ENCODE peak calls at places on chromosomes 6 and 20, in nine cellular contexts. H is A673, X is AG08396, E is astrocyte, C is AG08395, R is prostate gland, G is cardiac fibroblast, V is brain microvascular endothelial cell, Q is GM18507. O is an unnamed sample.

GRCh38 chr6:32685603-32686002 is 19.1 kb upstream of the HLA-DQB1 start:
- DNase-seq in H (no peak), X (no peak), E (peak), C (no peak), R (no peak), G (no peak), V (no peak), Q (peak), O (peak)

GRCh38 chr20:35134900-35135299 is 12.2 kb downstream of the EDEM2 start:
- DNase-seq in H (no peak), X (no peak), E (no peak), C (no peak), R (no peak), G (no peak), V (no peak), Q (no peak), O (no peak)

GRCh38 chr6:146598785-146599405 is at the start of gene ADGB:
- DNase-seq in H (peak), X (peak), E (peak), C (peak), R (no peak), G (peak), V (peak), Q (no peak), O (peak)

GRCh38 chr20:47141941-47142781 is 214.3 kb downstream of the ZMYND8 start:
- DNase-seq in H (no peak), X (no peak), E (no peak), C (no peak), R (no peak), G (peak), V (no peak), Q (no peak), O (no peak)

GRCh38 chr6:130526466-130526865 is 160.6 kb downstream of the TMEM200A start:
- DNase-seq in H (no peak), X (no peak), E (no peak), C (no peak), R (no peak), G (no peak), V (no peak), Q (no peak), O (no peak)

GRCh38 chr6:149896491-149896890 is 1.4 kb downstream of the RAET1E start:
- DNase-seq in H (peak), X (no peak), E (peak), C (no peak), R (peak), G (peak), V (peak), Q (no peak), O (peak)

GRCh38 chr6:144219056-144219685 is 66.0 kb upstream of the UTRN start:
- DNase-seq in H (peak), X (peak), E (peak), C (peak), R (no peak), G (peak), V (no peak), Q (peak), O (peak)

GRCh38 chr20:39990692-39991091 is 698.3 kb downstream of the MAFB start:
- DNase-seq in H (no peak), X (no peak), E (no peak), C (no peak), R (no peak), G (no peak), V (no peak), Q (no peak), O (no peak)

GRCh38 chr6:168105813-168106660 is 27.0 kb upstream of the FRMD1 start:
- DNase-seq in H (no peak), X (no peak), E (no peak), C (peak), R (no peak), G (no peak), V (no peak), Q (no peak), O (no peak)

GRCh38 chr6:86357877-86358276 is 579.5 kb upstream of the HTR1E start:
- DNase-seq in H (no peak), X (no peak), E (no peak), C (no peak), R (no peak), G (no peak), V (no peak), Q (no peak), O (no peak)

GRCh38 chr20:362271-363254 is 15.7 kb downstream of the NRSN2 start:
- DNase-seq in H (peak), X (peak), E (no peak), C (peak), R (peak), G (peak), V (peak), Q (no peak), O (peak)

GRCh38 chr6:98835149-98836024 is 1.0 kb downstream of the POU3F2 start:
- DNase-seq in H (peak), X (no peak), E (peak), C (no peak), R (no peak), G (no peak), V (no peak), Q (no peak), O (no peak)

GRCh38 chr6:31727717-31728671 is 1.1 kb downstream of the DDAH2 start:
- DNase-seq in H (no peak), X (no peak), E (no peak), C (peak), R (no peak), G (no peak), V (no peak), Q (no peak), O (no peak)